ENCODE peak calls at places on chromosomes 6 and 20, in nine cellular contexts. E, L, C, D, H, U, N, O and P are unnamed samples.

GRCh38 chr6:96743496-96743895 is 93.8 kb downstream of the GPR63 start:
- DNase-seq in L (no peak), D (no peak), O (peak), N (no peak), E (no peak), C (no peak), U (no peak), H (no peak), P (peak)

GRCh38 chr6:54621285-54621684 is 225.3 kb upstream of the FAM83B start:
- DNase-seq in O (no peak), D (no peak), U (no peak), N (no peak), C (no peak), H (no peak), L (no peak), E (no peak), P (peak)

GRCh38 chr6:5205877-5206840 is 54.6 kb downstream of the LYRM4 start:
- DNase-seq in O (no peak), L (peak), U (peak), E (no peak), N (no peak), C (peak), H (peak), D (no peak), P (peak)

GRCh38 chr6:12229332-12229731 is 60.8 kb upstream of the EDN1 start:
- DNase-seq in E (no peak), D (no peak), L (no peak), N (no peak), C (no peak), O (no peak), H (no peak), U (no peak), P (no peak)

GRCh38 chr6:153038378-153038777 is 35.9 kb upstream of the MTRF1L start:
- DNase-seq in E (no peak), U (no peak), C (no peak), O (peak), H (no peak), L (peak), D (peak), N (no peak), P (peak)

GRCh38 chr6:122565708-122566107 is 44.5 kb upstream of the PKIB start:
- DNase-seq in N (no peak), E (no peak), U (no peak), H (no peak), L (no peak), O (no peak), C (no peak), D (no peak), P (no peak)

GRCh38 chr6:108080010-108080780 is 5.7 kb upstream of the OSTM1 start:
- DNase-seq in L (peak), N (no peak), D (no peak), C (no peak), H (no peak), E (no peak), O (peak), U (no peak), P (peak)

GRCh38 chr6:55953384-55953783 is 78.0 kb upstream of the BMP5 start:
- DNase-seq in N (no peak), U (no peak), O (peak), E (no peak), D (peak), H (no peak), C (no peak), L (peak), P (peak)

GRCh38 chr6:17469006-17469972 is 75.9 kb downstream of the CAP2 start:
- DNase-seq in E (no peak), U (no peak), D (no peak), L (no peak), C (no peak), H (no peak), O (peak), N (no peak), P (peak)

GRCh38 chr20:48098099-48098498 is 312.8 kb upstream of the SULF2 start:
- DNase-seq in E (no peak), O (peak), L (no peak), U (no peak), H (no peak), D (no peak), C (no peak), N (peak), P (no peak)

GRCh38 chr6:7270320-7271204 is 42.4 kb downstream of the SSR1 start:
- DNase-seq in U (no peak), N (no peak), C (no peak), H (peak), E (no peak), D (no peak), O (no peak), L (no peak), P (no peak)

GRCh38 chr6:77620290-77620882 is 32.5 kb upstream of the MEI4 start:
- DNase-seq in L (no peak), H (no peak), E (no peak), O (no peak), C (peak), U (no peak), N (no peak), D (no peak), P (peak)

GRCh38 chr6:15485875-15486274 is 177.0 kb downstream of the DTNBP1 start:
- DNase-seq in O (no peak), N (no peak), H (no peak), C (no peak), D (no peak), U (no peak), L (no peak), E (no peak), P (no peak)

GRCh38 chr6:109381007-109381746 is 1.1 kb downstream of the CD164 start:
- DNase-seq in N (no peak), O (peak), D (no peak), U (no peak), C (no peak), L (peak), H (no peak), E (no peak), P (no peak)

GRCh38 chr6:165889636-165890403 is 226.8 kb upstream of the PDE10A start:
- DNase-seq in C (no peak), D (no peak), L (peak), E (no peak), O (peak), U (no peak), N (peak), H (no peak), P (peak)

GRCh38 chr20:59095140-59095539 is 52.6 kb upstream of the PRELID3B start:
- DNase-seq in C (no peak), E (no peak), O (no peak), N (no peak), U (no peak), D (no peak), H (no peak), L (no peak), P (no peak)
- H3K4me3 ChIP-seq in C (no peak), E (no peak), O (no peak), N (no peak), U (no peak), D (no peak), H (no peak), L (no peak), P (no peak)

DNA sequence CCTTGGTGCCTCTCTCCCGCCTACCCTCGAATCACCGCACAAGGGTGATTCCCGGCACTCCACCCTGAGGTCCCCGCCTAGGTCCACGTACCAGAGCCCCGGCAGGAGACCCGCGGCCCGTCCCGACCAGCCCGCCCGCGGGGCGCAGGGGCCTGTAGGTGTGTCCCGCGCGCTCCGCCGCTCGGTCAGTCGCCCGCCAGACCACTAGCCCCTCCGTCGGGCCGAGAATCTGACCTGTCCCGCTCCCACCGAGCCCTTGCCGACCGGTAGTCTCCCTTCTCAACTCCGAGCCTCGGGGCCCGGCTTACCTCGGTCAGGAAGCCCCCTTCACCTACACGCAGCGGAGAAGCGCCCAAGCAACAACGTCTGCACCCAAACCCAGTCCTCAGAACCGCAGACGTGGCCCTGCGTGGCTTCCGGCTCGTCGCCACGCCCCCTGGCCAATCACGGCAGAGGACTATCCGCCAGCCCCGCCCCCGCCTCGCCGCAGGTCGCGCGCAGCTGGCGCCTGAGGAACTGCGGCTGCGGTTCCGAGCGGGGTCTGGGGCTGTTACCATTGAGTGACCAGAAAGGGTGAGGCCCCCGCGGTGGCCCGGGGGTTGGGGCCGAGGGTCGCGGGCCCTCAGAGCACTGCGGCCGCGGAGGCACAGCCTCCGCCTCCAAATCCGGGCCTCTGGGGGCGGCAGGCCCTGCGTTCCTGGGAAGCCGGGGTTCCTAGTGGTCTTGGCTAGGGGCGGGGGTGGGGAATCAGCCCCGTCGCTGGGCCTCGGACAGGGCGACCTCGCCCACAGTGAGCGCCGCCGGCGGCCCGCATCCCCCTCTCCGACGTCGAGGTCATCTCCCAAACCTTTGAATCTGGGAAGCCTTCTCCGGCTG is at the start of the genes PGM3 and RWDD2A:
- DNase-seq in U (peak), D (peak), O (peak), E (peak), H (peak), N (peak), L (peak), C (peak), P (peak)
- TF ChIP-seq CTCF in U (no peak), D (no peak), O (no peak), E (no peak), H (no peak), N (no peak), L (no peak), C (no peak), P (no peak)

DNA sequence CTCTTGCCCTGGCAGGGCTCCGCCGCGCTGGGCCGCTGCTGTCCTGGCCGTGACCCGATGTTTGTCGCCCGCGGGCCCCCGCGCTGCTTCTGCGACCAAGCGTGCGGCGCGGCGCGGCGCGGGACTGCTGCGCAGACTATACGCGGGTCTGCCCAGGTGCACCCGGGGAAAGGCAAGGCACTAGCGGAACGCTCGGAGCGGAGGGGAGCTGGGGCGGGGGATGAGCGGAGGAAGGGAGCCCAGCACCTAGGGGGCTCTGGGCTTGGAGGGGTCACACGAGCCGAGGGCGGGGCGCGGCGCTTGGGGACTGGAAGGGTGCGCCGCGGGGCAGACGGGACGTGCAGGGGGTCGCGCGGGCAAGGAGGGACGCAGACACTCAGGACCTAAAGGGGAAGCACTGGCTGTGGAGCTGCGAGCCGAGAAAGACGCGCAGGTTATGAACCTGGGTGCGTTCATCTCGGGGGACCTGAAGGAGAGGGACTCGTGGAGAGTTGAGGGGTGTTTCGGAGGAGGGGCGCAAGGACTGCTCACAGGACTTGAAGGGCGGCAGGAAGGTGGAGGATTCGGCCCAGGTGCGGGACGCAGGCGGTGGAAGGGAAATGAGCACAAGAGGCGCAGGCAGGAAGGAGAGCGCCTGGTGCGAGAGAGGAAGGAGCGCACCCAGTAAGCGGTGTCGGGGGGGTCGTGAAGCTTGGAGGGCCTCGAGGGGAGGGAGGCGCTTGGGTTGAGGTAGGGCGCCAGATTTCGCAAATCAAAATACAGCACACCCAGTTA is 40.8 kb upstream of the ZNFX1 start:
- DNase-seq in H (no peak), L (no peak), D (no peak), C (no peak), U (no peak), N (peak), O (no peak), E (no peak), P (no peak)
- H3K4me3 ChIP-seq in H (no peak), L (peak), D (no peak), C (peak), U (peak), N (no peak), O (no peak), E (no peak), P (peak)

GRCh38 chr6:13412211-13412610 is 75.2 kb downstream of the GFOD1 start:
- DNase-seq in U (no peak), N (no peak), D (no peak), C (no peak), E (no peak), L (no peak), H (no peak), O (no peak), P (no peak)

GRCh38 chr6:13415276-13415675 is 72.1 kb downstream of the GFOD1 start:
- DNase-seq in N (no peak), H (no peak), D (no peak), O (no peak), C (no peak), E (no peak), L (no peak), U (no peak), P (no peak)

GRCh38 chr6:13413466-13413862 is 73.9 kb downstream of the GFOD1 start:
- DNase-seq in C (no peak), U (peak), O (peak), H (no peak), L (peak), E (no peak), N (no peak), D (no peak), P (peak)

GRCh38 chr6:13412639-13413465 is 74.5 kb downstream of the GFOD1 start:
- DNase-seq in U (no peak), H (no peak), N (no peak), E (no peak), C (no peak), D (no peak), L (no peak), O (no peak), P (no peak)

GRCh38 chr6:13413906-13414555 is 73.4 kb downstream of the GFOD1 start:
- DNase-seq in C (no peak), L (peak), U (peak), E (no peak), N (no peak), H (no peak), O (no peak), D (no peak), P (no peak)
- TF ChIP-seq CTCF in C (no peak), L (no peak), U (peak), E (no peak), N (no peak), H (no peak), O (no peak), D (no peak), P (no peak)

GRCh38 chr6:1554241-1554880 is 55.4 kb upstream of the FOXC1 start:
- DNase-seq in O (no peak), D (no peak), C (no peak), L (no peak), E (no peak), N (no peak), H (no peak), U (no peak), P (no peak)
- H3K4me3 ChIP-seq in O (peak), D (peak), C (peak), L (peak), E (peak), N (no peak), H (peak), U (peak), P (peak)

GRCh38 chr6:119075200-119075981 is 3.1 kb downstream of the FAM184A start:
- DNase-seq in D (no peak), U (no peak), C (no peak), E (no peak), N (no peak), O (no peak), L (no peak), H (no peak), P (no peak)
- TF ChIP-seq CTCF in D (no peak), U (no peak), C (no peak), E (no peak), N (no peak), O (no peak), L (no peak), H (no peak), P (no peak)

DNA sequence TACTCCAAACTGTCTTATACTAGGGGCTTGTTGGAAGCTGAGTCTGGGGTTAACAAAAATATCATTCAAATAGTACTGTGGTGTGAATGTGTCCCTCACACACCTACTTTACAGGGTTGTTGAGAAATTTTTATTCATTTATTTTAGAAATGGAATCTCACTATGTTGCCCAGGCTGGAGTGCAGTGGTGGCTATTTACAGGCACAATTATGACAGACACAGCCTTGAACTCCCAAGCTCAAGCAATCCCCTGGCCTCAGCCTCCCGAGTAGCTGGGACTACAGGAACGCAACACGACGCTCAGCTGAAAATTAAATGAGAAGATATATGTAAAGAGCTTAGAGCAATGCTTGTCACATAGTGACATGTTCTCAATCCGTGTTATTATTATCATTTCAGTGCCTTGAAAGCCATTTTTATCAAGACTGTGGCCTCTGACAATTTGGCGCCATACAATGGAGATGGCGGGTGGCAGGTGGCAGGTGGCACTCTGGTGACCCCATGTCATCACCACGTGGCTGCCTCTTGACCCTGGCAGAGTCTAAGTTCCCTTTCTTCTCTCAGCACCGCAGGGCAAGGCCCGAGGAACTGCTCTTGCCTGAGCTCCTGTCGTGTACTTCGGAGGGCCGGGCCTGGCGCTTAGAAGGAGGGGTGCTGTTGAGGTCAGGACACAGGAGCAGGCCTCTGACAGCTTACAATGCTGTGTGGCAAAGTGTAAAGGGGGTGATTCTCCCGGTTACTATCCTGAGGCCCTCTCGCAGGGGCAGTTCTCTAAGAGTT is 64.5 kb downstream of the STX11 start:
- DNase-seq in D (no peak), N (no peak), O (no peak), U (no peak), C (peak), L (no peak), E (peak), H (no peak), P (no peak)
- H3K4me3 ChIP-seq in D (no peak), N (no peak), O (no peak), U (peak), C (peak), L (no peak), E (no peak), H (no peak), P (no peak)

GRCh38 chr6:169221264-169221663 is 32.4 kb downstream of the THBS2 start:
- DNase-seq in N (no peak), E (no peak), H (no peak), U (no peak), C (no peak), L (no peak), D (no peak), O (no peak), P (no peak)
- TF ChIP-seq CTCF in N (no peak), E (no peak), H (no peak), U (no peak), C (no peak), L (no peak), D (no peak), O (no peak), P (no peak)